ENCODE peak calls at places on chromosome 13, in five cellular contexts. R is K562, A is H1, B is HCT116, V is GM12878. X is an unnamed sample.

GRCh38 chr13:41931337-41931736 is 29.6 kb downstream of the VWA8 start:
- DNase-seq in R (no peak), A (no peak), B (no peak), V (no peak), X (no peak)

GRCh38 chr13:72620874-72621273 is 106.6 kb downstream of the MZT1 start:
- DNase-seq in R (no peak), A (no peak), B (no peak), V (no peak), X (no peak)

GRCh38 chr13:33348366-33348765 is 62.8 kb upstream of the STARD13 start:
- DNase-seq in R (no peak), A (no peak), B (no peak), V (no peak), X (no peak)

GRCh38 chr13:38348890-38349289 is 761 bp upstream of the UFM1 start:
- DNase-seq in R (peak), A (no peak), B (no peak), V (no peak), X (no peak)

GRCh38 chr13:74443623-74444022 is 309.4 kb upstream of the KLF12 start:
- DNase-seq in R (no peak), A (no peak), B (no peak), V (no peak), X (no peak)

GRCh38 chr13:72774019-72774418 is 7.7 kb downstream of the DIS3 start:
- DNase-seq in R (no peak), A (no peak), B (no peak), V (no peak), X (no peak)

GRCh38 chr13:46550822-46551221 is 2.1 kb upstream of the LRCH1 start:
- DNase-seq in R (no peak), A (no peak), B (no peak), V (no peak), X (no peak)

GRCh38 chr13:62433660-62434059 is 1018.0 kb upstream of the PCDH20 start:
- DNase-seq in R (no peak), A (no peak), B (no peak), V (no peak), X (no peak)

GRCh38 chr13:102870677-102871415 is 25.0 kb downstream of the ERCC5 start:
- DNase-seq in R (peak), A (peak), B (peak), V (no peak), X (peak)

GRCh38 chr13:97797553-97797952 is 155.9 kb upstream of the IPO5 start:
- DNase-seq in R (no peak), A (no peak), B (no peak), V (no peak), X (no peak)

GRCh38 chr13:33676045-33676699 is 141.8 kb upstream of the RFC3 start:
- DNase-seq in R (no peak), A (no peak), B (no peak), V (no peak), X (peak)

GRCh38 chr13:35469781-35470380 is 6.6 kb downstream of the MAB21L1 start:
- DNase-seq in R (no peak), A (no peak), B (no peak), V (no peak), X (no peak)

GRCh38 chr13:30744056-30744684 is 8.8 kb downstream of the ALOX5AP start:
- DNase-seq in R (peak), A (no peak), B (peak), V (peak), X (peak)

GRCh38 chr13:92221916-92222315 is 823.5 kb downstream of the GPC5 start:
- DNase-seq in R (no peak), A (no peak), B (no peak), V (no peak), X (no peak)

GRCh38 chr13:31236211-31236786 is 36.5 kb downstream of the B3GLCT start:
- DNase-seq in R (peak), A (no peak), B (peak), V (no peak), X (peak)

GRCh38 chr13:109454167-109454917 is 332.0 kb downstream of the IRS2 start:
- DNase-seq in R (no peak), A (no peak), B (no peak), V (no peak), X (no peak)

GRCh38 chr13:32409561-32410440 is 18.1 kb downstream of the N4BP2L1 start:
- DNase-seq in R (no peak), A (peak), B (no peak), V (no peak), X (no peak)

GRCh38 chr13:55410398-55411330 is 1730.1 kb upstream of the PRR20A start:
- DNase-seq in R (no peak), A (no peak), B (no peak), V (no peak), X (no peak)

GRCh38 chr13:73224708-73225107 is 165.9 kb downstream of the KLF5 start:
- DNase-seq in R (no peak), A (no peak), B (no peak), V (no peak), X (no peak)

GRCh38 chr13:101520672-101521071 is 68.2 kb downstream of the ITGBL1 start:
- DNase-seq in R (no peak), A (no peak), B (no peak), V (no peak), X (no peak)

GRCh38 chr13:73754727-73755292 is 379.4 kb downstream of the KLF12 start:
- DNase-seq in R (peak), A (no peak), B (peak), V (no peak), X (peak)

GRCh38 chr13:32955881-32956594 is 60.2 kb upstream of the KL start:
- DNase-seq in R (no peak), A (no peak), B (no peak), V (no peak), X (no peak)

GRCh38 chr13:67155898-67156717 is 74.0 kb downstream of the PCDH9 start:
- DNase-seq in R (no peak), A (no peak), B (no peak), V (no peak), X (no peak)

GRCh38 chr13:94984974-94985373 is 272.6 kb upstream of the SOX21 start:
- DNase-seq in R (no peak), A (no peak), B (no peak), V (no peak), X (no peak)

GRCh38 chr13:75825599-75825998 is 189.5 kb downstream of the LMO7 start:
- DNase-seq in R (no peak), A (no peak), B (no peak), V (no peak), X (no peak)

GRCh38 chr13:67258482-67258881 is 28.3 kb upstream of the PCDH9 start:
- DNase-seq in R (no peak), A (peak), B (no peak), V (no peak), X (no peak)

GRCh38 chr13:29369060-29369743 is 226.3 kb downstream of the SLC7A1 start:
- DNase-seq in R (no peak), A (no peak), B (peak), V (peak), X (peak)

GRCh38 chr13:19596960-19597361 is 35.6 kb upstream of the TPTE2 start:
- DNase-seq in R (peak), A (no peak), B (peak), V (no peak), X (peak)
- TF ChIP-seq SRF in R (no peak), A (no peak), B (no peak), V (no peak), X (no peak)

GRCh38 chr13:61123533-61124269 is 291.9 kb downstream of the PCDH20 start:
- DNase-seq in R (no peak), A (no peak), B (no peak), V (no peak), X (no peak)
- TF ChIP-seq SRF in R (no peak), A (no peak), B (no peak), V (no peak), X (no peak)

GRCh38 chr13:65143920-65144319 is 2086.2 kb downstream of the PCDH9 start:
- DNase-seq in R (no peak), A (no peak), B (no peak), V (no peak), X (no peak)
- TF ChIP-seq SRF in R (no peak), A (no peak), B (no peak), V (no peak), X (no peak)

GRCh38 chr13:51981355-51981754 is 29.9 kb downstream of the ATP7B start:
- DNase-seq in R (no peak), A (no peak), B (no peak), V (no peak), X (peak)
- TF ChIP-seq SRF in R (no peak), A (no peak), B (no peak), V (no peak), X (no peak)

DNA sequence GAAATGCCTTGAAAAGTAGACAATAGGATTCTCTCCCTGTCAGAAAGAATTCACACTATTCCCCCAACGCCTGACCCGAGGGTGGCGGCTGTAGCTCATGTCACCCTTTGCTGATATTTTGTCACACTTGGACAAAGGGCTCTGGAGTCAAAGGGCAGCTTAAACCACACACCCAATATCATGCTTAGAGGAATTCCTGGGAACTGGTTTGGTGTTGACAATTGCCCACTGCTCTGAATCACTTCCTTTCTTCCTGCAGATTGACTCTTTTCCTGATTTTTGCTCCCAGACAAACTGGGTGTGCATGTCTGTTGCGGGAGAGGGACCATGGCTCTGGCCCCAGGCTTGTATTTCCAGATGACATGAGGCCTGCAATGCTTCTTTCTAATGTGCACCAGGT is 9.0 kb upstream of the SERP2 start:
- DNase-seq in R (no peak), A (no peak), B (peak), V (no peak), X (peak)
- TF ChIP-seq SRF in R (no peak), A (no peak), B (no peak), V (no peak), X (no peak)

GRCh38 chr13:23673354-23673753 is 103.1 kb downstream of the TNFRSF19 start:
- DNase-seq in R (no peak), A (no peak), B (no peak), V (no peak), X (no peak)
- TF ChIP-seq SRF in R (no peak), A (no peak), B (no peak), V (no peak), X (no peak)

GRCh38 chr13:112588490-112589297 is 741 bp upstream of the TUBGCP3 start:
- DNase-seq in R (no peak), A (no peak), B (no peak), V (no peak), X (no peak)
- TF ChIP-seq SRF in R (no peak), A (no peak), B (no peak), V (no peak), X (no peak)

GRCh38 chr13:27170521-27171243 is 929 bp downstream of the USP12 start:
- DNase-seq in R (peak), A (peak), B (peak), V (no peak), X (peak)

GRCh38 chr13:27170221-27170520 is 1.4 kb downstream of the USP12 start:
- DNase-seq in R (no peak), A (no peak), B (no peak), V (no peak), X (no peak)

GRCh38 chr13:27171830-27172494 is 351 bp upstream of the USP12 start:
- DNase-seq in R (peak), A (peak), B (peak), V (no peak), X (peak)

GRCh38 chr13:27172495-27172842 is 858 bp upstream of the USP12 start:
- DNase-seq in R (peak), A (no peak), B (no peak), V (no peak), X (no peak)

DNA sequence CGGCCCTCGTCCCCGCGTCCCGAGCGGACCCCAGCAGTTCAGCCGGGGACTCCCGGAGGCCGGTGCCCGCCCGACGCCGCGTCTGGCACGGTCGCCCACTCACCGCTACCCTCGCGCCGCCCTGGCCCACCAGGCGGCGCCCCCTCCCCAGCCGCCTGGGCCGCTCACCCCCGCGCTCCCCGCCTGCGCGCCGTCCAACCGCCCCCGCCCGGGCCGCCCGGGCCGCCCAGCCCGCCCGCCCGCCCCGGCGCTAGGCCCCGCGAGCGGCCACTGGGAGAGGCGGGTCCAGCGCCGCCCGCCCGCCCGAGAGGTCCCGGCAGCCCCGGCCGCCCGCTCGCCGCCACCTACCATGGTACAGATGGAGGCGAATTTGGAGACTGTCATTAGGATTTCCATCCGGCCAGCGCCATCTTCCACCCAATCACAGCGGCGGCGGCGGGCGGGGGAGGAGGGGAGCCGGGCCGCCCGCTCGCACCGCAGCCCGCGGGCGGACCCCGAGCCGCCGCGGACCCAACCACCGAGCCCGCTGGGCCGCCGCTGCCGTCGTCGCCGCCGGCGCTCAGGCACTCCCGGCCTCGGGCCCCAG is at the start of gene USP12:
- DNase-seq in R (peak), A (peak), B (no peak), V (no peak), X (no peak)
- TF ChIP-seq SRF in R (no peak), A (no peak), B (no peak), V (no peak), X (no peak)

GRCh38 chr13:79936368-79937136 is 404.4 kb downstream of the SPRY2 start:
- DNase-seq in R (no peak), A (no peak), B (no peak), V (no peak), X (peak)
- TF ChIP-seq SRF in R (no peak), A (no peak), B (no peak), V (no peak), X (no peak)

DNA sequence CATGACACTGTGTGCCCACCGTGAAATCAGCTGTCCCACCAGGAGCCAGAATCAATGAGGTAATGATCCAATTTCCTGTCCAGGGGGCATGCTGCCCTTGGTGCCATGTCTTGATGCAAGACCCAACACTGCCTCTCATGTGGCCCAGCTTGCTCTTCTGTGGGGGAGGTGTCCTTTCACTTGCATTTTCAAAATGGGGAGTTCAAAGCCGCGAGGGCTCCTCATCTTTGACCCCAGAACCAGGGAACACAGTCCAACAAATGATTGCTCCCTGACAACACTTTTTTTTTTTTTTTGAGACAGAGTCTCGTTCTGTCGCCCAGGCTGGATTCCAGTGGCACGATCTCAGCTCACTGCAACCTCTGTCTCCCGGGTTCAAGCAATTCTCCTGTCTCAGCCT is 64.1 kb downstream of the FGF9 start:
- DNase-seq in R (no peak), A (no peak), B (no peak), V (no peak), X (no peak)
- TF ChIP-seq SRF in R (no peak), A (no peak), B (no peak), V (no peak), X (no peak)

X was measured in HepG2.